ENCODE peak calls at places on chromosomes 16 and 17, in seven cellular contexts. One of them, this sample, is unnamed.

GRCh38 chr17:76252040-76252954 is 12.0 kb upstream of the RNF157 start:
- DNase-seq in transverse colon: peak; percentile 67
- DNase-seq in endothelial cell of umbilical vein: peak; percentile 74
- DNase-seq in H1: no peak
- DNase-seq in prostate gland: no peak
- DNase-seq in spleen: peak; percentile 91
- DNase-seq in stomach: peak; percentile 65
- DNase-seq in this sample: no peak

GRCh38 chr16:70736454-70737376 is 50.9 kb upstream of the MTSS2 start:
- DNase-seq in H1: no peak
- DNase-seq in stomach: no peak
- DNase-seq in transverse colon: no peak
- DNase-seq in spleen: no peak
- DNase-seq in endothelial cell of umbilical vein: no peak
- DNase-seq in prostate gland: no peak
- DNase-seq in this sample: no peak

GRCh38 chr17:17570207-17570797 is 21.2 kb downstream of the PEMT start:
- DNase-seq in prostate gland: peak; percentile 57
- DNase-seq in H1: no peak
- DNase-seq in stomach: peak; percentile 77
- DNase-seq in spleen: no peak
- DNase-seq in transverse colon: peak; percentile 39
- DNase-seq in endothelial cell of umbilical vein: peak; percentile 19
- DNase-seq in this sample: no peak

GRCh38 chr17:59427425-59427921 is 96.0 kb downstream of the YPEL2 start:
- DNase-seq in spleen: no peak
- DNase-seq in H1: no peak
- DNase-seq in transverse colon: no peak
- DNase-seq in stomach: no peak
- DNase-seq in prostate gland: no peak
- DNase-seq in endothelial cell of umbilical vein: peak; percentile 98
- DNase-seq in this sample: no peak

GRCh38 chr16:17196526-17196925 is 274.2 kb downstream of the XYLT1 start:
- DNase-seq in stomach: no peak
- DNase-seq in H1: no peak
- DNase-seq in spleen: no peak
- DNase-seq in endothelial cell of umbilical vein: no peak
- DNase-seq in prostate gland: no peak
- DNase-seq in transverse colon: no peak
- DNase-seq in this sample: no peak

GRCh38 chr17:77353684-77354419 is 213.1 kb downstream of the SEC14L1 start:
- DNase-seq in H1: no peak
- DNase-seq in endothelial cell of umbilical vein: no peak
- DNase-seq in prostate gland: no peak
- DNase-seq in transverse colon: no peak
- DNase-seq in spleen: no peak
- DNase-seq in stomach: peak; percentile 9
- DNase-seq in this sample: no peak

GRCh38 chr17:10171581-10171981 is 26.8 kb downstream of the GAS7 start:
- DNase-seq in stomach: no peak
- DNase-seq in transverse colon: no peak
- DNase-seq in spleen: no peak
- DNase-seq in endothelial cell of umbilical vein: no peak
- DNase-seq in H1: no peak
- DNase-seq in prostate gland: no peak
- DNase-seq in this sample: no peak

GRCh38 chr17:28341516-28341915 is 6.0 kb downstream of the TNFAIP1 start:
- DNase-seq in endothelial cell of umbilical vein: no peak
- DNase-seq in spleen: no peak
- DNase-seq in stomach: no peak
- DNase-seq in prostate gland: no peak
- DNase-seq in transverse colon: no peak
- DNase-seq in H1: no peak
- DNase-seq in this sample: no peak

GRCh38 chr17:70767102-70767701 is 597.9 kb downstream of the KCNJ2 start:
- DNase-seq in H1: no peak
- DNase-seq in spleen: no peak
- DNase-seq in stomach: no peak
- DNase-seq in transverse colon: no peak
- DNase-seq in endothelial cell of umbilical vein: no peak
- DNase-seq in prostate gland: no peak
- DNase-seq in this sample: no peak

GRCh38 chr16:22314661-22315626 is 17.7 kb downstream of the POLR3E start:
- DNase-seq in endothelial cell of umbilical vein: no peak
- DNase-seq in prostate gland: peak; percentile 74
- DNase-seq in stomach: peak; percentile 14
- DNase-seq in spleen: peak; percentile 21
- DNase-seq in transverse colon: no peak
- DNase-seq in H1: no peak
- DNase-seq in this sample: no peak

GRCh38 chr16:18039931-18040330 is 296.6 kb downstream of the NPIPA8 start:
- DNase-seq in prostate gland: no peak
- DNase-seq in endothelial cell of umbilical vein: no peak
- DNase-seq in H1: no peak
- DNase-seq in transverse colon: no peak
- DNase-seq in stomach: no peak
- DNase-seq in spleen: no peak
- DNase-seq in this sample: no peak

GRCh38 chr16:11079657-11080187 is 135.4 kb downstream of the CLEC16A start:
- DNase-seq in spleen: no peak
- DNase-seq in stomach: no peak
- DNase-seq in prostate gland: no peak
- DNase-seq in endothelial cell of umbilical vein: peak; percentile 39
- DNase-seq in H1: no peak
- DNase-seq in transverse colon: no peak
- DNase-seq in this sample: no peak

GRCh38 chr16:15682105-15682570 is 32.1 kb downstream of the NDE1 start:
- DNase-seq in stomach: peak; percentile 29
- DNase-seq in H1: no peak
- DNase-seq in transverse colon: peak; percentile 21
- DNase-seq in prostate gland: no peak
- DNase-seq in endothelial cell of umbilical vein: peak; percentile 84
- DNase-seq in spleen: no peak
- DNase-seq in this sample: no peak

GRCh38 chr17:76132574-76133338 is 8.3 kb downstream of the FOXJ1 start:
- DNase-seq in prostate gland: peak; percentile 79
- DNase-seq in stomach: peak; percentile 78
- DNase-seq in endothelial cell of umbilical vein: no peak
- DNase-seq in spleen: no peak
- DNase-seq in H1: peak; percentile 89
- DNase-seq in transverse colon: peak; percentile 64
- DNase-seq in this sample: no peak

GRCh38 chr16:85912271-85912974 is 13.5 kb downstream of the IRF8 start:
- DNase-seq in stomach: no peak
- DNase-seq in endothelial cell of umbilical vein: no peak
- DNase-seq in H1: no peak
- DNase-seq in transverse colon: peak; percentile 43
- DNase-seq in prostate gland: no peak
- DNase-seq in spleen: peak; percentile 51
- DNase-seq in this sample: no peak

GRCh38 chr16:53121043-53121442 is 66.3 kb downstream of the CHD9 start:
- DNase-seq in prostate gland: no peak
- DNase-seq in spleen: no peak
- DNase-seq in H1: no peak
- DNase-seq in stomach: no peak
- DNase-seq in transverse colon: no peak
- DNase-seq in endothelial cell of umbilical vein: no peak
- DNase-seq in this sample: no peak

GRCh38 chr16:68417711-68418301 is 30.5 kb downstream of the SMPD3 start:
- DNase-seq in endothelial cell of umbilical vein: peak; percentile 9
- DNase-seq in prostate gland: peak; percentile 74
- DNase-seq in spleen: peak; percentile 89
- DNase-seq in stomach: peak; percentile 91
- DNase-seq in H1: no peak
- DNase-seq in transverse colon: peak; percentile 85
- DNase-seq in this sample: peak; percentile 63

GRCh38 chr16:64240586-64240985 is 881.3 kb downstream of the CDH11 start:
- DNase-seq in transverse colon: no peak
- DNase-seq in prostate gland: no peak
- DNase-seq in H1: no peak
- DNase-seq in stomach: no peak
- DNase-seq in spleen: no peak
- DNase-seq in endothelial cell of umbilical vein: no peak
- DNase-seq in this sample: no peak

GRCh38 chr16:11614587-11615175 is 28.0 kb upstream of the LITAF start:
- DNase-seq in H1: no peak
- DNase-seq in endothelial cell of umbilical vein: no peak
- DNase-seq in prostate gland: no peak
- DNase-seq in spleen: peak; percentile 80
- DNase-seq in stomach: no peak
- DNase-seq in transverse colon: no peak
- DNase-seq in this sample: no peak

GRCh38 chr16:57566436-57566835 is 24.0 kb downstream of the ADGRG5 start:
- DNase-seq in stomach: no peak
- DNase-seq in prostate gland: no peak
- DNase-seq in spleen: no peak
- DNase-seq in transverse colon: no peak
- DNase-seq in endothelial cell of umbilical vein: no peak
- DNase-seq in H1: no peak
- DNase-seq in this sample: no peak

GRCh38 chr17:81928497-81929252 is 1.1 kb upstream of the MAFG start:
- DNase-seq in H1: no peak
- DNase-seq in stomach: no peak
- DNase-seq in spleen: no peak
- DNase-seq in endothelial cell of umbilical vein: no peak
- DNase-seq in transverse colon: no peak
- DNase-seq in prostate gland: no peak
- DNase-seq in this sample: no peak

GRCh38 chr17:81927145-81927652 is 336 bp downstream of the MAFG start:
- DNase-seq in prostate gland: no peak
- DNase-seq in H1: no peak
- DNase-seq in endothelial cell of umbilical vein: no peak
- DNase-seq in spleen: peak; percentile 89
- DNase-seq in transverse colon: no peak
- DNase-seq in stomach: no peak
- DNase-seq in this sample: no peak

GRCh38 chr17:81926451-81927144 is 937 bp downstream of the MAFG start:
- DNase-seq in transverse colon: peak; percentile 90
- DNase-seq in endothelial cell of umbilical vein: peak; percentile 74
- DNase-seq in prostate gland: peak; percentile 51
- DNase-seq in H1: no peak
- DNase-seq in stomach: peak; percentile 89
- DNase-seq in spleen: peak; percentile 92
- DNase-seq in this sample: peak; percentile 70

GRCh38 chr17:81929253-81930141 is 2.0 kb upstream of the MAFG start:
- DNase-seq in stomach: no peak
- DNase-seq in transverse colon: no peak
- DNase-seq in H1: no peak
- DNase-seq in spleen: no peak
- DNase-seq in prostate gland: no peak
- DNase-seq in endothelial cell of umbilical vein: no peak
- DNase-seq in this sample: no peak

DNA sequence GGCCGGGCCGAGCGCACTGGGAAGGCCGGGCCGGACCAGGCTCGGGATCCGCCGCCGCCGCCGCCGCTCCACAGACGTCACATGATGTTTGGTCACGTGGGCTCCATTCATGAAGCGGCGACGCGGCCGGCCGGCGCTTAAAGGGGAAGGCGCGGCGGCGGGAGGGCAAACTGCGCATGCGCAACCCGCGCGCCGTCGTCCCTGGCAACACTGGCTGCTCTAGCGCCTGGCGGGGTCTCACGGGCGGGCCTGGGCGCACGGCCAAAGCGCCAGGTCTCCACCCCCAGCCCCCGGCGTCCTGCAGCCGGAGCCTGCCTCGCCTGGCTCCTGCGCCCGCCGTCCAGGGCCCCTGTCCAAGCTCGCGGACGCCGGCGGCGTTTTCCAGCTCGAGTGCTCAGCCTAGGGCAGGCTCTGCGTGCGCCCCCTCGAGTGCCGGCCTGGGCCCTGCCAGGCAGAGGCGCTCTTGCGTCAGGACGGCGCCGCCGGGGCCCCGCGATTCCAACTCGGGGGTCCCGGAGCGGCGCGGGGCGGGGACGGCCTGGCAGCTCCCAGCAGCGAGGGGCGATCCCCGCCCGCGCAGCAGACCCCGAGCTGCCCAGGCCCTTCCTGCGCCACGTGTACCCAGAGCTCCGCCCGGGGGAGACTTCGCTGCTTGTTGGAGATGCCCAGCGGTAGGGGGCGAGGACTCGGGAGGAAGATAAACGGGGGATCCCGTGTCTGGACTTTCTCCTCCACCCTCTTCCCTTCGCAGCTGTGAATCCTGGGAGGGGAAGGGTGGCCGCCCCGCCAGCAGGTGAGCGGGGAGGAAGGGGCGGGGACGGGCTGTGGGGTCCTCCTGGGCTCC is at the start of gene MAFG:
- DNase-seq in transverse colon: peak; percentile 91
- DNase-seq in stomach: peak; percentile 94
- DNase-seq in endothelial cell of umbilical vein: peak; percentile 97
- DNase-seq in prostate gland: peak; percentile 90
- DNase-seq in spleen: peak; percentile 97
- DNase-seq in H1: peak; percentile 70
- DNase-seq in this sample: peak; percentile 100
- TF ChIP-seq POLR2A in transverse colon: no peak
- TF ChIP-seq POLR2A in stomach: no peak
- TF ChIP-seq POLR2A in endothelial cell of umbilical vein: peak; percentile 57
- TF ChIP-seq POLR2A in prostate gland: peak; percentile 72
- TF ChIP-seq POLR2A in spleen: peak; percentile 27
- TF ChIP-seq POLR2A in H1: no peak
- TF ChIP-seq POLR2A in this sample: peak; percentile 42

GRCh38 chr17:48593840-48594411 is 347 bp upstream of the HOXB5 start:
- DNase-seq in H1: peak; percentile 51
- DNase-seq in endothelial cell of umbilical vein: peak; percentile 86
- DNase-seq in spleen: peak; percentile 92
- DNase-seq in stomach: peak; percentile 74
- DNase-seq in transverse colon: peak; percentile 79
- DNase-seq in prostate gland: peak; percentile 20
- DNase-seq in this sample: peak; percentile 91
- TF ChIP-seq POLR2AphosphoS5 in H1: no peak
- TF ChIP-seq POLR2AphosphoS5 in endothelial cell of umbilical vein: peak; percentile 35
- TF ChIP-seq POLR2AphosphoS5 in spleen: peak; percentile 69
- TF ChIP-seq POLR2AphosphoS5 in stomach: peak; percentile 38
- TF ChIP-seq POLR2AphosphoS5 in transverse colon: peak; percentile 42
- TF ChIP-seq POLR2AphosphoS5 in prostate gland: no peak
- TF ChIP-seq POLR2AphosphoS5 in this sample: no peak

GRCh38 chr17:1716912-1717695 is 6.9 kb upstream of the TLCD2 start:
- DNase-seq in prostate gland: peak; percentile 94
- DNase-seq in transverse colon: peak; percentile 95
- DNase-seq in stomach: peak; percentile 93
- DNase-seq in endothelial cell of umbilical vein: peak; percentile 99
- DNase-seq in H1: peak; percentile 95
- DNase-seq in spleen: peak; percentile 94
- DNase-seq in this sample: peak; percentile 92
- TF ChIP-seq POLR2A in prostate gland: peak; percentile 48
- TF ChIP-seq POLR2A in transverse colon: peak; percentile 66
- TF ChIP-seq POLR2A in stomach: peak; percentile 7
- TF ChIP-seq POLR2A in endothelial cell of umbilical vein: peak; percentile 62
- TF ChIP-seq POLR2A in H1: no peak
- TF ChIP-seq POLR2A in spleen: no peak
- TF ChIP-seq POLR2A in this sample: peak; percentile 48

DNA sequence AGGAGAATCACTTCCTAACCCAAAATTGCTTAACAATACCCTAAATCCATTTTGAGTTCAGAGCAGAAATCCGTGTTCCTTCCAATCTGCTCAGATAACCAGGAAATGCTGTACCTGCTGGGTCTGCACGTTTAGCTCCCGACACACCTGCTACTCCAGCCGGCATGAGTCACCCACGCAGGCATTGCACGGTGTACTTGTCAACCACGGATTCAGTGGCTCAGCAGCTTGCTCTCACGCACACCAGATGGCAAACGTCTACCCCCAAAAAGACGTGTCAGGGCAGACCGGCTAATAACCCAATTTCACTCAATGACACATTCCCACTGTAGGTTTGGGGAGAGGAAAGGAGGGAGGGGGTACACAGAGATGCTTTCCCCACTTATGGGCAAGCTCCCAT is 468.1 kb downstream of the SOX9 start:
- DNase-seq in prostate gland: peak; percentile 47
- DNase-seq in endothelial cell of umbilical vein: no peak
- DNase-seq in H1: no peak
- DNase-seq in transverse colon: peak; percentile 83
- DNase-seq in spleen: no peak
- DNase-seq in stomach: peak; percentile 84
- DNase-seq in this sample: no peak
- TF ChIP-seq POLR2AphosphoS5 in prostate gland: peak; percentile 9
- TF ChIP-seq POLR2AphosphoS5 in endothelial cell of umbilical vein: no peak
- TF ChIP-seq POLR2AphosphoS5 in H1: no peak
- TF ChIP-seq POLR2AphosphoS5 in transverse colon: peak; percentile 85
- TF ChIP-seq POLR2AphosphoS5 in spleen: no peak
- TF ChIP-seq POLR2AphosphoS5 in stomach: no peak
- TF ChIP-seq POLR2AphosphoS5 in this sample: no peak